ENCODE peak calls at places on chromosome 20, in four cellular contexts. P is H1, K is HepG2, E is GM12878. Q is an unnamed sample. For H3K9me3, the result is how much of the 10 kb centered on the place peaks cover.

GRCh38 chr20:63580796-63581461 is 6.9 kb upstream of the HELZ2 start:
- DNase-seq in K (peak), P (no peak), E (no peak), Q (peak)

GRCh38 chr20:47146703-47147102 is 209.8 kb downstream of the ZMYND8 start:
- DNase-seq in K (peak), P (no peak), E (no peak), Q (peak)

GRCh38 chr20:58088105-58088504 is 140.3 kb downstream of the ANKRD60 start:
- DNase-seq in E (no peak), K (no peak), P (no peak), Q (no peak)

GRCh38 chr20:18005170-18005989 is 36.6 kb downstream of the MGME1 start:
- DNase-seq in K (no peak), P (no peak), E (peak), Q (peak)

GRCh38 chr20:35901678-35902544 is 52.4 kb downstream of the SCAND1 start:
- DNase-seq in E (no peak), K (peak), P (no peak), Q (no peak)

GRCh38 chr20:39117486-39117885 is 155.3 kb downstream of the DHX35 start:
- DNase-seq in K (peak), E (no peak), P (no peak), Q (no peak)

GRCh38 chr20:33450867-33451266 is 7.3 kb upstream of the SNTA1 start:
- DNase-seq in K (no peak), P (no peak), E (no peak), Q (no peak)

GRCh38 chr20:57793421-57793820 is 83.6 kb upstream of the PMEPA1 start:
- DNase-seq in P (no peak), E (no peak), K (no peak), Q (no peak)

GRCh38 chr20:8722277-8722928 is 346.5 kb upstream of the PLCB4 start:
- DNase-seq in K (peak), E (peak), P (no peak), Q (peak)

GRCh38 chr20:3724356-3724755 is 8.1 kb upstream of the HSPA12B start:
- DNase-seq in K (no peak), E (no peak), P (no peak), Q (no peak)

GRCh38 chr20:20259534-20259933 is 108.4 kb upstream of the INSM1 start:
- DNase-seq in K (no peak), P (no peak), E (no peak), Q (no peak)

GRCh38 chr20:7371518-7372158 is 568.6 kb downstream of the HAO1 start:
- DNase-seq in E (no peak), P (no peak), K (no peak), Q (no peak)

GRCh38 chr20:10129749-10130148 is 88.9 kb upstream of the SNAP25 start:
- DNase-seq in K (no peak), E (no peak), P (no peak), Q (no peak)

GRCh38 chr20:50368813-50369224 is 141.4 kb upstream of the PTPN1 start:
- DNase-seq in K (peak), P (no peak), E (no peak), Q (no peak)

GRCh38 chr20:32847964-32848363 is 10.8 kb upstream of the EFCAB8 start:
- DNase-seq in E (no peak), K (no peak), P (no peak), Q (no peak)

GRCh38 chr20:16537025-16537665 is 36.1 kb downstream of the KIF16B start:
- DNase-seq in E (no peak), P (no peak), K (no peak), Q (no peak)

GRCh38 chr20:17843246-17844132 is 125.1 kb downstream of the SNX5 start:
- DNase-seq in P (no peak), K (no peak), E (no peak), Q (no peak)

GRCh38 chr20:36030143-36030542 is 61.8 kb downstream of the CNBD2 start:
- DNase-seq in P (no peak), E (no peak), K (no peak), Q (no peak)

GRCh38 chr20:22339091-22339881 is 245.1 kb downstream of the FOXA2 start:
- DNase-seq in E (no peak), K (peak), P (peak), Q (peak)

GRCh38 chr20:57109151-57109953 is 157.1 kb downstream of the BMP7 start:
- DNase-seq in P (no peak), K (peak), E (no peak), Q (no peak)

GRCh38 chr20:20073851-20074252 is 21.5 kb downstream of the CFAP61 start:
- DNase-seq in K (no peak), P (no peak), E (no peak), Q (no peak)

GRCh38 chr20:63472159-63472811 is at the start of gene KCNQ2:
- DNase-seq in K (no peak), E (no peak), P (no peak), Q (peak)

GRCh38 chr20:33944914-33945313 is 48.8 kb upstream of the RALY start:
- DNase-seq in E (no peak), P (no peak), K (peak), Q (no peak)

GRCh38 chr20:44833437-44833836 is 23.1 kb upstream of the RIMS4 start:
- DNase-seq in K (no peak), P (no peak), E (no peak), Q (no peak)

GRCh38 chr20:10282930-10283556 is 64.4 kb downstream of the SNAP25 start:
- DNase-seq in E (no peak), P (no peak), K (no peak), Q (no peak)

GRCh38 chr20:60895363-60896079 is 356.5 kb upstream of the CDH4 start:
- DNase-seq in K (no peak), E (no peak), P (no peak), Q (no peak)

GRCh38 chr20:9215539-9215938 is 146.7 kb downstream of the PLCB4 start:
- DNase-seq in P (no peak), K (peak), E (no peak), Q (no peak)

GRCh38 chr20:34892671-34893070 is 16.3 kb downstream of the ACSS2 start:
- DNase-seq in E (no peak), P (no peak), K (no peak), Q (no peak)

GRCh38 chr20:5749512-5750490 is at the start of gene SHLD1:
- DNase-seq in K (peak), E (peak), P (peak), Q (peak)

GRCh38 chr20:4014031-4014474 is 1.3 kb downstream of the RNF24 start:
- DNase-seq in E (no peak), K (peak), P (no peak), Q (no peak)

GRCh38 chr20:46953596-46953995 is 59.0 kb downstream of the EYA2 start:
- DNase-seq in P (no peak), K (no peak), E (no peak), Q (no peak)

GRCh38 chr20:53738039-53738944 is 144.7 kb upstream of the ZNF217 start:
- DNase-seq in P (no peak), E (no peak), K (peak), Q (peak)

GRCh38 chr20:1684872-1685271 is 27.3 kb upstream of the SIRPG start:
- DNase-seq in P (peak), E (no peak), K (no peak), Q (no peak)

GRCh38 chr20:63183422-63184146 is 32.3 kb downstream of the YTHDF1 start:
- DNase-seq in E (no peak), K (peak), P (peak), Q (no peak)

GRCh38 chr20:64063389-64064144 is 569 bp downstream of the TCEA2 start:
- DNase-seq in E (no peak), P (no peak), K (no peak), Q (no peak)

GRCh38 chr20:22700387-22700786 is 116.0 kb upstream of the FOXA2 start:
- DNase-seq in P (no peak), K (no peak), E (no peak), Q (no peak)

DNA sequence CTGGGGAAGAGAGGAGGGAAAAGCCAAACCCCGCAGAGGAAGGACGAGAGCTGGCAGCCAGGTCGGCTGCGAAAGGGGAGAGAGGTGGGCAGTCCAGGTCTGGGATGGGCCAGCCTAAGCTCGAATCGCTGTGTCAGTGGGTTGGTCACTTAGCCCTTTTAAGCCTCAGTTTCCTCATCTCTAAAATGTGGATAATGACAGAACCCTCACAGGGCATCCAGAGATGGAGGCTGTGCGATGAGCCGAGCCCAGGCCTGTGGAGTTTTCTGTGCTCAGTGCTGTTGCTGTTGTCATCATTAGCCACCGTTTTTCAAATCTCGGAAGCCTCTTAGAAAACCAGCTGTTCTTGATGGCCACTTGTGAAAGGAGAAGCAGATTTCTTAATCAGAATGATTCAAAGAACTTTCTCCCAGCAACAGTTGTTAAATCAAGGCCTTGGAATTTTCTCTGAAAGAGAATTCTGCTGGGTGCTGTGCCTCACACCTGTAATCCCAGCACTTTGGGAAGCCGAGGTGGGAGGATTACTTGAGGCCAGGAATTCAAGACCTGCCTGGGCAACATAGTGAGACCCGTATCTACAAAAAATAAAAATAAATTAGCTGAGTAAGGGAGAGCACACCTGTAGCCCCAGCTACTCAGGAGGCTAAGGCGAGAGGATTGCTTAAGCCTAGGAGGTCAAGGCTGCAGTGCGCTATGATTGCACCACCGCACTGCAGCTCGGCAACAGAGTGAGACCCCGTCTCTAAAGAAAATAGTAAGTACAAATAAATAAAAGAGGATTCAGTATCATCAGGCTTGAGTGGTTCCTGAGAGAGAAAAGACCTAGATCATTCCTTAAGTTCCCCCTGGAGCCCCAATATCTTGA is 46.3 kb upstream of the ENTPD6 start:
- DNase-seq in E (no peak), K (no peak), P (no peak), Q (no peak)
- H3K4me3 ChIP-seq in E (no peak), K (no peak), P (peak), Q (no peak)

GRCh38 chr20:37524859-37525708 is 2.6 kb downstream of the BLCAP start:
- DNase-seq in K (no peak), E (no peak), P (no peak), Q (no peak)
- TF ChIP-seq SUZ12 in K (no peak), E (no peak), P (no peak), Q (no peak)

GRCh38 chr20:49283703-49284625 is 6.1 kb upstream of the ZNFX1 start:
- DNase-seq in K (peak), E (no peak), P (no peak), Q (no peak)

GRCh38 chr20:49283176-49283702 is 5.4 kb upstream of the ZNFX1 start:
- DNase-seq in E (no peak), K (no peak), P (no peak), Q (no peak)

GRCh38 chr20:49281913-49282467 is 4.1 kb upstream of the ZNFX1 start:
- DNase-seq in P (no peak), K (no peak), E (no peak), Q (no peak)

GRCh38 chr20:49281059-49281912 is 3.4 kb upstream of the ZNFX1 start:
- DNase-seq in E (no peak), P (no peak), K (peak), Q (no peak)

GRCh38 chr20:49282584-49283171 is 4.8 kb upstream of the ZNFX1 start:
- DNase-seq in P (no peak), K (no peak), E (no peak), Q (no peak)
- H3K9me3 ChIP-seq in P (under half), K (under half), E (under half), Q (half or more)

GRCh38 chr20:41149679-41150131 is 12.4 kb downstream of the PLCG1 start:
- DNase-seq in P (no peak), K (peak), E (no peak), Q (no peak)
- H3K4me3 ChIP-seq in P (no peak), K (no peak), E (no peak), Q (no peak)

DNA sequence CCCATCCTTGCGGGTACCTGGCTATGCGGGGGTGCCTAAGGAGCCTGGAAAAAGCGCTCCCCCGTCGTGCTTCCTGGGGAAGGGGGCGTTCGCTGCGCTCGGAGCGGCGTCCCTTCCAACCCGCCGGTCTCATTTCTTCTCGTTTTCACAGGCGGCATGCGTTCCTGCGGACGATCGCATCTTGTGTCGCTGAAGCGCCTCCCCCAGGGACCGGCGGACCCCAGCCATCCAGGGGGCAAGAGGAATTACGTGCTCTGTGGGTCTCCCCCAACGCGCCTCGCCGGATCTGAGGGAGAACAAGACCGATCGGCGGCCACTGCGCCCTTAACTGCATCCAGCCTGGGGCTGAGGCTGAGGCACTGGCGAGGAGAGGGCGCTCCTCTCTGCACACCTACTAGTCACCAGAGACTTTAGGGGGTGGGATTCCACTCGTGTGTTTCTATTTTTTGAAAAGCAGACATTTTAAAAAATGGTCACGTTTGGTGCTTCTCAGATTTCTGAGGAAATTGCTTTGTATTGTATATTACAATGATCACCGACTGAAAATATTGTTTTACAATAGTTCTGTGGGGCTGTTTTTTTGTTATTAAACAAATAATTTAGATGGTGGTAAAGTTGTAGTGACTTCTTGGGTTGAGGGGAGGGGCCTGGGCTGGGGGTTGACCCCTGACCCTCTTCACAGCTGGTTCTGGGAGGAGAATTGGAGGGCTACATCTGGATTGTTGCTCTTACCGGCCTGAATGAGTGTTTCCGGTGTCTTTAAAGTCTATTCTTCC is 1.0 kb downstream of the ID1 start:
- DNase-seq in E (no peak), P (no peak), K (peak), Q (no peak)
- TF ChIP-seq SUZ12 in E (no peak), P (no peak), K (no peak), Q (no peak)

GRCh38 chr20:14148042-14148441 is 152.7 kb downstream of the MACROD2 start:
- DNase-seq in E (no peak), K (no peak), P (no peak), Q (no peak)

GRCh38 chr20:14142964-14143627 is 147.8 kb downstream of the MACROD2 start:
- DNase-seq in K (no peak), E (no peak), P (no peak), Q (no peak)

DNA sequence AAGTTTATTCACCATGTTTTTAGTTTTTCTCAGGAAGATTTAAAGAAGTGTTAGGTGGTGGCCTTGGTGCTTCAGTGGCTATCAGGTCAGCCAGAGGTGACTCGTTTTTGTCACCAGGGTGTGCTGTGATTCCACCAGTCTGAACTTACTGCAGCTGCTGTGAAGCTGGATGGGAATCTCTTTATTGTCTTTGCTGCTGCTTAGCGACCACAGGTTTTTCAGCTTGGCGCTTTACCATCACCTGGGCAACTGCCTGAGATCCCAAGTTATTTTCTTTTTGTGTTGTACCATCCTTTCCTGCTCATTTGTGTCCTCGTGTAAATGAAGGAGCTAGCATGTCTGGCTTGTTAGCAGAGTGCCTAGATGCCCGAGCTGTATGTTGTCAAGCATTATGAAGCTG is 146.9 kb downstream of the MACROD2 start:
- DNase-seq in K (peak), E (peak), P (peak), Q (peak)
- H3K9me3 ChIP-seq in K (under half), E (under half), P (under half), Q (under half)

DNA sequence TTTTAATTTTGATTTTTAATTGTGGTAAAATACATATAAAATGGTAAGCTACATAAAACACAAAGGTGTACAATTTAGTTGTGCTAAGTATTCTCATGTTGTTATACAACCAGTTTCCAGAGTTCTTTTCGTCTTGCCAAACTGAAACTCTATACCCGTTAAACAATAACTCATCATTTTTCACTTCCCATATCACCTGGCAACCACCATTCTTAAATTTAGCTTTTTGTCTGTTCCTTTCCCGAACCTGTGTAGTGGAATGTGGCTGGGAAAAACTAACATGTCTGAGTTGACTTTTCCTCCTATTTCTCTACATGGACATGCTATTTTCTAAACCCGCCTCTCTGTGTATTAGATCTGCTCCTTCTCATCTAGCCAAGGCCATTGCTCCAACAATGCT is 27.6 kb downstream of the RPRD1B start:
- DNase-seq in K (no peak), P (no peak), E (no peak), Q (no peak)
- H3K4me3 ChIP-seq in K (no peak), P (no peak), E (no peak), Q (no peak)

DNA sequence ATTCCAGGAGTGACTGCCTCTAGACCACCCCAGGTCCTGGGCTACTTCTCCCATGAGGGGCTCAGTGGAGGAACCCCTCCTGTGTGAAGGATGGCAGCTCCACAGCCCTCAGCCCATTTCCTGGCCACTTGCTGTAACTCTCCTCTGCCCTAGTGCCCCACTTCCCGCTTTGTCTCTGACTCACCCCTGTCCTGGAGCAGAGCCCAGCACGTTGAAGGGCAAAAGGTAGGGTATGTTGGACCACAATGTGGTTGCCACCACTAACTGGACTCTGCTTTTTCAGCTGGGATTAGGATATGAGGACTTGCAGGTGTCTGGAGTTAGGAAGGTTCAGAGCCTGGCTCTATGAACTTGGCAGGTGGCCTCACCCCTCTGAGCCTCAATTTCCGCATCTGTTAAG is 2.4 kb downstream of the MYBL2 start:
- DNase-seq in E (no peak), K (no peak), P (no peak), Q (no peak)
- TF ChIP-seq SUZ12 in E (no peak), K (no peak), P (no peak), Q (no peak)

GRCh38 chr20:43096471-43096870 is 93.2 kb downstream of the PTPRT start:
- DNase-seq in E (no peak), P (peak), K (no peak), Q (peak)

GRCh38 chr20:43092689-43093088 is 97.0 kb downstream of the PTPRT start:
- DNase-seq in E (no peak), K (no peak), P (no peak), Q (no peak)

GRCh38 chr20:43095034-43095433 is 94.7 kb downstream of the PTPRT start:
- DNase-seq in E (no peak), P (no peak), K (no peak), Q (no peak)
- H3K9me3 ChIP-seq in E (under half), P (under half), K (under half), Q (under half)